ENCODE peak calls at places on chromosomes 4 and X, in four cellular contexts. H is IMR-90, E is K562, N is GM12878. W is an unnamed sample.

GRCh38 chr4:184439856-184440592 is 34.3 kb downstream of the IRF2 start:
- DNase-seq in H (peak), E (no peak), N (no peak), W (no peak)

GRCh38 chr4:150381671-150382427 is 200.1 kb upstream of the MAB21L2 start:
- DNase-seq in H (peak), E (no peak), N (no peak), W (no peak)

GRCh38 chr4:139167774-139168444 is 9.1 kb downstream of the ELF2 start:
- DNase-seq in H (peak), E (peak), N (no peak), W (peak)

GRCh38 chr4:11416071-11416766 is 12.5 kb downstream of the HS3ST1 start:
- DNase-seq in H (no peak), E (no peak), N (no peak), W (no peak)

GRCh38 chr4:105765690-105766407 is 57.3 kb downstream of the GSTCD start:
- DNase-seq in H (peak), E (peak), N (no peak), W (peak)

GRCh38 chr4:87461281-87461700 is 38.9 kb downstream of the NUDT9 start:
- DNase-seq in H (peak), E (no peak), N (no peak), W (peak)

GRCh38 chrX:40083120-40083978 is 14.4 kb downstream of the BCOR start:
- DNase-seq in H (no peak), E (peak), N (no peak), W (no peak)

GRCh38 chr4:47744253-47744652 is 93.6 kb downstream of the CORIN start:
- DNase-seq in H (no peak), E (no peak), N (no peak), W (no peak)

GRCh38 chr4:83075696-83076095 is 38.8 kb downstream of the PLAC8 start:
- DNase-seq in H (peak), E (no peak), N (no peak), W (no peak)

GRCh38 chr4:2862528-2862927 is 18.9 kb downstream of the ADD1 start:
- DNase-seq in H (peak), E (peak), N (no peak), W (no peak)

GRCh38 chrX:137565921-137566745 is at the start of gene ZIC3:
- DNase-seq in H (no peak), E (no peak), N (no peak), W (no peak)

GRCh38 chr4:128427832-128428366 is 140.3 kb upstream of the PGRMC2 start:
- DNase-seq in H (peak), E (peak), N (no peak), W (peak)

GRCh38 chrX:144293229-144293628 is 409.4 kb downstream of the UBE2NL start:
- DNase-seq in H (no peak), E (no peak), N (no peak), W (no peak)

GRCh38 chrX:9595131-9595530 is 130.3 kb downstream of the TBL1X start:
- DNase-seq in H (peak), E (no peak), N (no peak), W (no peak)

GRCh38 chr4:6221851-6222760 is 21.8 kb upstream of the JAKMIP1 start:
- DNase-seq in H (no peak), E (peak), N (no peak), W (no peak)

GRCh38 chr4:184548651-184549341 is 74.4 kb upstream of the IRF2 start:
- DNase-seq in H (no peak), E (peak), N (no peak), W (no peak)

GRCh38 chrX:13180807-13181206 is 136.4 kb upstream of the FAM9C start:
- DNase-seq in H (peak), E (no peak), N (no peak), W (no peak)

GRCh38 chr4:22515145-22515887 is 550 bp downstream of the ADGRA3 start:
- DNase-seq in H (peak), E (peak), N (no peak), W (peak)

GRCh38 chr4:187363453-187363852 is 632.1 kb upstream of the ZFP42 start:
- DNase-seq in H (no peak), E (no peak), N (no peak), W (no peak)

GRCh38 chrX:116317409-116317808 is 119.0 kb upstream of the SLC6A14 start:
- DNase-seq in H (no peak), E (no peak), N (no peak), W (no peak)

GRCh38 chrX:133666256-133666655 is 251.0 kb upstream of the GPC4 start:
- DNase-seq in H (no peak), E (no peak), N (no peak), W (no peak)

GRCh38 chr4:1842993-1843448 is 12.9 kb downstream of the LETM1 start:
- DNase-seq in H (peak), E (no peak), N (no peak), W (no peak)

GRCh38 chr4:132445386-132445785 is 703.7 kb upstream of the PCDH10 start:
- DNase-seq in H (no peak), E (no peak), N (no peak), W (no peak)

GRCh38 chr4:82797591-82798081 is 960 bp downstream of the SCD5 start:
- DNase-seq in H (peak), E (no peak), N (no peak), W (no peak)

GRCh38 chr4:2083116-2083825 is 24.1 kb downstream of the NAT8L start:
- DNase-seq in H (no peak), E (no peak), N (no peak), W (no peak)

GRCh38 chr4:70706516-70706915 is 15.2 kb upstream of the RUFY3 start:
- DNase-seq in H (peak), E (no peak), N (no peak), W (no peak)
- TF ChIP-seq ELK1 in H (no peak), E (no peak), N (no peak), W (no peak)

GRCh38 chr4:26803462-26803861 is 57.2 kb upstream of the STIM2 start:
- DNase-seq in H (no peak), E (no peak), N (no peak), W (no peak)
- TF ChIP-seq RCOR1 in H (no peak), E (no peak), N (no peak), W (no peak)

GRCh38 chr4:76535603-76536380 is 100.8 kb downstream of the SHROOM3 start:
- DNase-seq in H (peak), E (no peak), N (no peak), W (no peak)

GRCh38 chr4:76533314-76533713 is 98.3 kb downstream of the SHROOM3 start:
- DNase-seq in H (no peak), E (no peak), N (no peak), W (no peak)

GRCh38 chr4:76536381-76536689 is 101.3 kb downstream of the SHROOM3 start:
- DNase-seq in H (no peak), E (no peak), N (no peak), W (no peak)

GRCh38 chr4:76531597-76531996 is 96.6 kb downstream of the SHROOM3 start:
- DNase-seq in H (no peak), E (no peak), N (no peak), W (no peak)

DNA sequence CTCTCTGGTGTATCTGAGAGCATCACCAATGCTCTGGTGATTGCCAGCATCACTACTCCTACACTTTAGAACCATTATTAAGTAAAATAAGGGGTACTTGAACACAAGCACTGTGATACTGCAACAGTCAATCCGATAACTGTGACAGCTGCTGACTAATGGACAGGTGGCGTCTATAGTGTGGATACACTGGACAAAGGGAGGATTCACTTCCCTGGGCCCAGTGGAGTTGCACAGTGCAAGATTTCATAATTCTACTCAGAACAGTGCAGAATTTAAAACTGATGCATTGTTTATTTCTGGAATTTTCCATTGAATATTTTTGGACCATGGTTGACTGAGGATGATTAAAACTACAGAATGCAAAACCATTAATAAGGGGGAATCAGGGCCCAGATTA is 97.8 kb downstream of the SHROOM3 start:
- DNase-seq in H (no peak), E (no peak), N (no peak), W (no peak)
- TF ChIP-seq ELK1 in H (no peak), E (no peak), N (no peak), W (no peak)

GRCh38 chrX:118325453-118325852 is 20.5 kb upstream of the WDR44 start:
- DNase-seq in H (no peak), E (peak), N (no peak), W (peak)
- TF ChIP-seq RCOR1 in H (no peak), E (no peak), N (no peak), W (no peak)

GRCh38 chrX:102976290-102976689 is 39.2 kb downstream of the RAB40AL start:
- DNase-seq in H (peak), E (no peak), N (no peak), W (no peak)
- TF ChIP-seq ELK1 in H (no peak), E (no peak), N (no peak), W (no peak)

DNA sequence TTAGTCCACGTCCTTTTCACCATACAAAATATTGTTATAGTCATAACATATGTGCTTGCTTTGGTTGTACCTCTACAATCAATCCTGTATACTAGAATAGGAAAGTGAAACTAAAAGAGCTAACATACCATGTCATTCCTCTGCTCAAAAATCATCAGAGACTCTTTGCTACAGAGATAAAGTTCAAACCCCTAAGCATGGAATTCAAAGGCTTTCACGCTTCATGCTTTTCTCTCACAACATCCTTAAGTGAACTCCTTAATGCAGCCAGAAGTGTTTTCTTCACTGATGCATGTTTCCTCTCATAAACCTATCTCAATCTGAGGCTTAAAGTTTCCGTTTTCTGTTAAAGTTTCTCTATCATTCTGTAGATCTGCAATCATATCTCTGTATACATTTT is 744.6 kb upstream of the IGFBP7 start:
- DNase-seq in H (no peak), E (no peak), N (no peak), W (no peak)
- TF ChIP-seq RCOR1 in H (no peak), E (no peak), N (no peak), W (no peak)

W was measured in A549.